ENCODE peak calls at places on chromosomes 11 and 22, in six cellular contexts. One of them, this sample, is unnamed.

GRCh38 chr11:102347526-102348331 is 715 bp downstream of the BIRC2 start:
- DNase-seq in HepG2: peak
- DNase-seq in H1: no peak
- DNase-seq in HCT116: no peak
- DNase-seq in GM12878: no peak
- DNase-seq in K562: no peak
- DNase-seq in this sample: no peak

GRCh38 chr11:128895505-128895904 is 4.3 kb downstream of the KCNJ5 start:
- DNase-seq in GM12878: no peak
- DNase-seq in HepG2: no peak
- DNase-seq in H1: no peak
- DNase-seq in K562: no peak
- DNase-seq in HCT116: no peak
- DNase-seq in this sample: no peak

GRCh38 chr11:14783788-14784187 is 108.2 kb downstream of the CYP2R1 start:
- DNase-seq in GM12878: no peak
- DNase-seq in H1: no peak
- DNase-seq in K562: no peak
- DNase-seq in HCT116: no peak
- DNase-seq in HepG2: no peak
- DNase-seq in this sample: no peak

GRCh38 chr11:97202613-97203292 is 812.9 kb downstream of the JRKL start:
- DNase-seq in HepG2: no peak
- DNase-seq in HCT116: no peak
- DNase-seq in K562: no peak
- DNase-seq in H1: peak
- DNase-seq in GM12878: no peak
- DNase-seq in this sample: peak

GRCh38 chr11:94193288-94193687 is 64.6 kb downstream of the PANX1 start:
- DNase-seq in HepG2: no peak
- DNase-seq in HCT116: no peak
- DNase-seq in H1: no peak
- DNase-seq in K562: no peak
- DNase-seq in GM12878: no peak
- DNase-seq in this sample: no peak

GRCh38 chr11:92861641-92862040 is 107.8 kb upstream of the MTNR1B start:
- DNase-seq in K562: no peak
- DNase-seq in GM12878: no peak
- DNase-seq in H1: no peak
- DNase-seq in HepG2: no peak
- DNase-seq in HCT116: no peak
- DNase-seq in this sample: no peak

GRCh38 chr11:123580557-123581275 is 73.7 kb downstream of the SCN3B start:
- DNase-seq in K562: peak
- DNase-seq in GM12878: no peak
- DNase-seq in H1: peak
- DNase-seq in HCT116: peak
- DNase-seq in HepG2: peak
- DNase-seq in this sample: peak

GRCh38 chr11:87866951-87867350 is 308.3 kb downstream of the RAB38 start:
- DNase-seq in K562: no peak
- DNase-seq in H1: no peak
- DNase-seq in GM12878: no peak
- DNase-seq in HCT116: no peak
- DNase-seq in HepG2: no peak
- DNase-seq in this sample: no peak

GRCh38 chr11:73578786-73579185 is 19.1 kb downstream of the FAM168A start:
- DNase-seq in K562: no peak
- DNase-seq in GM12878: peak
- DNase-seq in H1: no peak
- DNase-seq in HepG2: peak
- DNase-seq in HCT116: no peak
- DNase-seq in this sample: no peak

GRCh38 chr11:75867778-75868374 is 52.9 kb downstream of the UVRAG start:
- DNase-seq in HCT116: peak
- DNase-seq in HepG2: peak
- DNase-seq in H1: no peak
- DNase-seq in K562: peak
- DNase-seq in GM12878: peak
- DNase-seq in this sample: no peak

GRCh38 chr11:3198815-3199214 is 19.8 kb downstream of the MRGPRG start:
- DNase-seq in GM12878: no peak
- DNase-seq in K562: no peak
- DNase-seq in H1: no peak
- DNase-seq in HepG2: no peak
- DNase-seq in HCT116: no peak
- DNase-seq in this sample: no peak

GRCh38 chr11:108733479-108734116 is 68.7 kb downstream of the DDX10 start:
- DNase-seq in H1: no peak
- DNase-seq in GM12878: peak
- DNase-seq in HepG2: no peak
- DNase-seq in K562: no peak
- DNase-seq in HCT116: no peak
- DNase-seq in this sample: no peak

GRCh38 chr11:18485905-18486528 is 30.4 kb downstream of the LDHAL6A start:
- DNase-seq in K562: no peak
- DNase-seq in H1: no peak
- DNase-seq in HepG2: no peak
- DNase-seq in HCT116: no peak
- DNase-seq in GM12878: no peak
- DNase-seq in this sample: no peak

GRCh38 chr11:110059706-110060430 is 33.3 kb upstream of the ZC3H12C start:
- DNase-seq in H1: no peak
- DNase-seq in HepG2: no peak
- DNase-seq in HCT116: no peak
- DNase-seq in K562: no peak
- DNase-seq in GM12878: no peak
- DNase-seq in this sample: no peak

GRCh38 chr11:120168960-120169681 is 31.2 kb upstream of the TRIM29 start:
- DNase-seq in GM12878: no peak
- DNase-seq in HCT116: no peak
- DNase-seq in K562: peak
- DNase-seq in H1: peak
- DNase-seq in HepG2: peak
- DNase-seq in this sample: peak

GRCh38 chr11:48087974-48088681 is 107.8 kb downstream of the PTPRJ start:
- DNase-seq in K562: no peak
- DNase-seq in H1: no peak
- DNase-seq in HCT116: no peak
- DNase-seq in GM12878: no peak
- DNase-seq in HepG2: peak
- DNase-seq in this sample: no peak

GRCh38 chr11:130514316-130514715 is 65.9 kb downstream of the ADAMTS15 start:
- DNase-seq in H1: peak
- DNase-seq in HepG2: no peak
- DNase-seq in GM12878: no peak
- DNase-seq in HCT116: no peak
- DNase-seq in K562: no peak
- DNase-seq in this sample: no peak

GRCh38 chr11:120215634-120216033 is 4.8 kb downstream of the OAF start:
- DNase-seq in K562: peak
- DNase-seq in HCT116: no peak
- DNase-seq in HepG2: no peak
- DNase-seq in GM12878: no peak
- DNase-seq in H1: no peak
- DNase-seq in this sample: no peak

GRCh38 chr11:5383576-5383975 is at the start of gene OR51M1:
- DNase-seq in HCT116: no peak
- DNase-seq in GM12878: no peak
- DNase-seq in HepG2: no peak
- DNase-seq in H1: no peak
- DNase-seq in K562: no peak
- DNase-seq in this sample: no peak

GRCh38 chr22:46430961-46431838 is 95.7 kb downstream of the TRMU start:
- DNase-seq in GM12878: no peak
- DNase-seq in K562: no peak
- DNase-seq in H1: no peak
- DNase-seq in HCT116: no peak
- DNase-seq in HepG2: peak
- DNase-seq in this sample: no peak

GRCh38 chr11:30049214-30049613 is 32.4 kb upstream of the KCNA4 start:
- DNase-seq in HCT116: no peak
- DNase-seq in K562: no peak
- DNase-seq in HepG2: no peak
- DNase-seq in H1: no peak
- DNase-seq in GM12878: no peak
- DNase-seq in this sample: no peak

GRCh38 chr11:109203176-109203575 is 218.8 kb upstream of the C11orf87 start:
- DNase-seq in HCT116: no peak
- DNase-seq in HepG2: no peak
- DNase-seq in GM12878: no peak
- DNase-seq in K562: no peak
- DNase-seq in H1: no peak
- DNase-seq in this sample: no peak

GRCh38 chr11:119671048-119671447 is 58.0 kb downstream of the NECTIN1 start:
- DNase-seq in GM12878: no peak
- DNase-seq in HCT116: no peak
- DNase-seq in HepG2: no peak
- DNase-seq in K562: no peak
- DNase-seq in H1: no peak
- DNase-seq in this sample: no peak

GRCh38 chr11:15969281-15969680 is 387.1 kb downstream of the SOX6 start:
- DNase-seq in K562: peak
- DNase-seq in H1: no peak
- DNase-seq in HepG2: peak
- DNase-seq in GM12878: peak
- DNase-seq in HCT116: no peak
- DNase-seq in this sample: no peak

GRCh38 chr11:114622858-114623257 is 27.3 kb upstream of the NXPE4 start:
- DNase-seq in K562: no peak
- DNase-seq in H1: no peak
- DNase-seq in GM12878: no peak
- DNase-seq in HepG2: no peak
- DNase-seq in HCT116: no peak
- DNase-seq in this sample: no peak

GRCh38 chr11:95349345-95349942 is 118.4 kb upstream of the SESN3 start:
- DNase-seq in K562: no peak
- DNase-seq in HepG2: no peak
- DNase-seq in H1: no peak
- DNase-seq in HCT116: no peak
- DNase-seq in GM12878: no peak
- DNase-seq in this sample: no peak

GRCh38 chr11:126329644-126330200 is 25.8 kb upstream of the ST3GAL4 start:
- DNase-seq in HepG2: no peak
- DNase-seq in H1: no peak
- DNase-seq in K562: no peak
- DNase-seq in GM12878: no peak
- DNase-seq in HCT116: no peak
- DNase-seq in this sample: no peak

GRCh38 chr11:117415358-117415896 is 87.8 kb downstream of the CEP164 start:
- DNase-seq in H1: no peak
- DNase-seq in HCT116: no peak
- DNase-seq in K562: no peak
- DNase-seq in GM12878: no peak
- DNase-seq in HepG2: no peak
- DNase-seq in this sample: no peak

GRCh38 chr11:72088076-72088806 is 7.6 kb downstream of the LRRC51 start:
- DNase-seq in HCT116: no peak
- DNase-seq in H1: no peak
- DNase-seq in HepG2: no peak
- DNase-seq in GM12878: no peak
- DNase-seq in K562: peak
- DNase-seq in this sample: no peak

GRCh38 chr11:15199693-15200092 is 85.0 kb downstream of the INSC start:
- DNase-seq in HepG2: no peak
- DNase-seq in K562: no peak
- DNase-seq in GM12878: no peak
- DNase-seq in HCT116: no peak
- DNase-seq in H1: no peak
- DNase-seq in this sample: no peak

GRCh38 chr11:18492888-18493287 is 33.9 kb downstream of the TSG101 start:
- DNase-seq in GM12878: no peak
- DNase-seq in HCT116: no peak
- DNase-seq in K562: no peak
- DNase-seq in H1: no peak
- DNase-seq in HepG2: no peak
- DNase-seq in this sample: no peak

GRCh38 chr22:19723165-19723989 is at the start of gene GP1BB:
- DNase-seq in H1: peak
- DNase-seq in HepG2: no peak
- DNase-seq in HCT116: no peak
- DNase-seq in GM12878: no peak
- DNase-seq in K562: peak
- DNase-seq in this sample: peak
- TF ChIP-seq ATF3 in H1: no peak
- TF ChIP-seq ATF3 in HepG2: no peak
- TF ChIP-seq ATF3 in HCT116: no peak
- TF ChIP-seq ATF3 in GM12878: no peak
- TF ChIP-seq ATF3 in K562: no peak
- TF ChIP-seq ATF3 in this sample: no peak

DNA sequence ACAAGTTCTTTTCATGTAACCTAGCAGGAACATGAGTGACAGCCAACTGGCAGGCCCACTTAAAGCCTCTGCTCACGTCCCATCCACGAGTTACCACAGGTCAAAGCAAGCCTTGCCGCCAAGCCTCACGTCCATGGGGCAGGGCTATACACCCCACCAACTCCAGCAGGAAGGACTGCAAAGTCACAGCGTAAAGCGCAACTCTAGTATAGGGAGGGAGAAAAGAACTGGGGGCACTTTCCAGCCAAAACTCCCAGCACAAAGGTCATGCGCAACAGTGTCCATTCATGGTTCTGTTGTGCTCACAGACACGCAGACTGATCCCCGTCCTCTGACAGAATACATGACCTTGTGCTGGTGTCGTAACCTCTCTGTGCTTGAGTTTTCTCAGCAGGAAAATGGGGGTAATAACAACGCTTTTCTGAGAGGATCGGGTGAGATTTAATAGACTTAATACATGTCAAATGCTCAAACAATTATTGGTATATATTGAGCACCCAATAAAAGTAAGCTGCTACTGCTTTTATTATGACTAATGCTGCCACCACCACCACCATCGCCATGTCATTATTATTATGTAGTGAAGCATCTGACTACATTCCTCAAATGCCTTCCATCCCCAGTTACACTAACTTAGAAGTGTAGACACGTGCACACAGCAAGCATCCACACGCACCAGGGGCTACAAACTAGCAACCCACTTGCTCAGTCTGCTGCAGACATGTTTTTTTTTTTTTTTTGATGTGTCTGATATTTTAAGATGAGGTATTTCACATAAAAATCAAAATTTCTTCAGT is 104.4 kb upstream of the PARVA start:
- DNase-seq in GM12878: no peak
- DNase-seq in K562: no peak
- DNase-seq in H1: no peak
- DNase-seq in HepG2: peak
- DNase-seq in HCT116: no peak
- DNase-seq in this sample: no peak
- TF ChIP-seq ATF3 in GM12878: no peak
- TF ChIP-seq ATF3 in K562: no peak
- TF ChIP-seq ATF3 in H1: no peak
- TF ChIP-seq ATF3 in HepG2: no peak
- TF ChIP-seq ATF3 in HCT116: no peak
- TF ChIP-seq ATF3 in this sample: no peak

GRCh38 chr11:86784247-86784681 is 16.1 kb upstream of the PRSS23 start:
- DNase-seq in GM12878: no peak
- DNase-seq in H1: no peak
- DNase-seq in HepG2: no peak
- DNase-seq in K562: no peak
- DNase-seq in HCT116: no peak
- DNase-seq in this sample: no peak
- TF ChIP-seq ATF3 in GM12878: no peak
- TF ChIP-seq ATF3 in H1: no peak
- TF ChIP-seq ATF3 in HepG2: no peak
- TF ChIP-seq ATF3 in K562: peak
- TF ChIP-seq ATF3 in HCT116: no peak
- TF ChIP-seq ATF3 in this sample: no peak

GRCh38 chr11:20243974-20244373 is 83.7 kb upstream of the DBX1 start:
- DNase-seq in HCT116: no peak
- DNase-seq in K562: no peak
- DNase-seq in HepG2: no peak
- DNase-seq in H1: no peak
- DNase-seq in GM12878: no peak
- DNase-seq in this sample: no peak
- TF ChIP-seq ATF3 in HCT116: no peak
- TF ChIP-seq ATF3 in K562: no peak
- TF ChIP-seq ATF3 in HepG2: no peak
- TF ChIP-seq ATF3 in H1: no peak
- TF ChIP-seq ATF3 in GM12878: no peak
- TF ChIP-seq ATF3 in this sample: no peak